ENCODE peak calls at places on chromosome 11, in six cellular contexts. One of them, this sample, is unnamed.

GRCh38 chr11:12284321-12285050 is 92.9 kb upstream of the PARVA start:
- DNase-seq in AG10803: peak
- DNase-seq in HL-60: peak
- DNase-seq in neural crest cell: no peak
- DNase-seq in kidney: no peak
- DNase-seq in AG09319: peak
- DNase-seq in this sample: no peak

GRCh38 chr11:69646493-69647201 is 5.7 kb downstream of the CCND1 start:
- DNase-seq in HL-60: no peak
- DNase-seq in neural crest cell: no peak
- DNase-seq in AG10803: no peak
- DNase-seq in kidney: peak
- DNase-seq in AG09319: no peak
- DNase-seq in this sample: no peak

GRCh38 chr11:10236850-10237249 is 57.2 kb downstream of the SBF2 start:
- DNase-seq in neural crest cell: no peak
- DNase-seq in HL-60: no peak
- DNase-seq in AG09319: no peak
- DNase-seq in AG10803: no peak
- DNase-seq in kidney: no peak
- DNase-seq in this sample: no peak

GRCh38 chr11:78920329-78920728 is 345.7 kb upstream of the NARS2 start:
- DNase-seq in kidney: no peak
- DNase-seq in AG10803: no peak
- DNase-seq in neural crest cell: no peak
- DNase-seq in AG09319: no peak
- DNase-seq in HL-60: no peak
- DNase-seq in this sample: no peak

GRCh38 chr11:83193315-83194283 is at the start of gene ANKRD42:
- DNase-seq in HL-60: peak
- DNase-seq in neural crest cell: peak
- DNase-seq in AG09319: peak
- DNase-seq in kidney: peak
- DNase-seq in AG10803: peak
- DNase-seq in this sample: peak

GRCh38 chr11:14542384-14542783 is 22.2 kb upstream of the PSMA1 start:
- DNase-seq in HL-60: peak
- DNase-seq in kidney: no peak
- DNase-seq in AG10803: no peak
- DNase-seq in AG09319: no peak
- DNase-seq in neural crest cell: no peak
- DNase-seq in this sample: no peak

GRCh38 chr11:101863361-101863760 is 51.4 kb upstream of the CEP126 start:
- DNase-seq in neural crest cell: no peak
- DNase-seq in HL-60: no peak
- DNase-seq in AG09319: no peak
- DNase-seq in AG10803: peak
- DNase-seq in kidney: no peak
- DNase-seq in this sample: peak

GRCh38 chr11:43556269-43556668 is 124.3 kb upstream of the HSD17B12 start:
- DNase-seq in AG09319: no peak
- DNase-seq in neural crest cell: no peak
- DNase-seq in AG10803: no peak
- DNase-seq in kidney: no peak
- DNase-seq in HL-60: no peak
- DNase-seq in this sample: no peak

GRCh38 chr11:101034076-101034475 is 95.5 kb downstream of the PGR start:
- DNase-seq in neural crest cell: no peak
- DNase-seq in kidney: peak
- DNase-seq in AG10803: no peak
- DNase-seq in AG09319: no peak
- DNase-seq in HL-60: no peak
- DNase-seq in this sample: no peak

GRCh38 chr11:117643606-117644300 is 153.3 kb downstream of the DSCAML1 start:
- DNase-seq in HL-60: no peak
- DNase-seq in AG10803: no peak
- DNase-seq in kidney: no peak
- DNase-seq in neural crest cell: no peak
- DNase-seq in AG09319: no peak
- DNase-seq in this sample: no peak

DNA sequence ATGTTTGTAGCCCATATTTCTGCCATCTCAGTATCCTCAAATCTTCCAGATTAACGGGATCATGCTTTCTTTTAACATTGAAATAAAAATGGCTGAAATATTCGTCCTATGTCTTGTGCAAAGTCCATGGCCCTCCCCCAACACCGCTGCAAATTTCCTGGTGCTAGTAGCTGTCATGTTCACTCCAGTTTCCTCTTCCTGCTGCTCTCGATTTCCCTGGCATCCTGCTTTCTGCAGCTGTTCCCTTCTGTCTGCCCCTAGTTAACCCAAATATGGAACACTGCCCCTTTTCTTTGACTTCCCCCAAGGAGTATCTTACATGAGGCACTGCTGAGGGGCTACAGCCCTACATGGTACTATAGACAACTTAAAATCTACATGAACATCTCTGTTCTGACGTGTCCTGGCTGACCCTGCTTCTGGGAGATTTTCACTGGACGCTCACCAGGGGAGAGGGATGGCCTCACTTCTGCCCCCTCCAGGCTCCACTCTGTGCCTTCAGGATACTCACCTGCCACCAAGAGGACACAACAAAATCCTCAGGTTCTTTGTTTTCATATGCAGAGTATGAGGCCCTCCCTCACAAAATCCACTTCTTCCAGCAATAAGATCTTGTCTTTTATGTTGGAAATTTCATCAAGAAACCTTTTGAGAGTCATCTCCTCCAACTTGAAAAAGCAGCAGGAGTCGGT is 29.4 kb upstream of the SCUBE2 start:
- DNase-seq in kidney: no peak
- DNase-seq in HL-60: no peak
- DNase-seq in AG10803: no peak
- DNase-seq in AG09319: no peak
- DNase-seq in neural crest cell: no peak
- DNase-seq in this sample: no peak
- TF ChIP-seq CTCF in kidney: no peak
- TF ChIP-seq CTCF in HL-60: no peak
- TF ChIP-seq CTCF in AG10803: no peak
- TF ChIP-seq CTCF in AG09319: no peak
- TF ChIP-seq CTCF in neural crest cell: peak
- TF ChIP-seq CTCF in this sample: peak

DNA sequence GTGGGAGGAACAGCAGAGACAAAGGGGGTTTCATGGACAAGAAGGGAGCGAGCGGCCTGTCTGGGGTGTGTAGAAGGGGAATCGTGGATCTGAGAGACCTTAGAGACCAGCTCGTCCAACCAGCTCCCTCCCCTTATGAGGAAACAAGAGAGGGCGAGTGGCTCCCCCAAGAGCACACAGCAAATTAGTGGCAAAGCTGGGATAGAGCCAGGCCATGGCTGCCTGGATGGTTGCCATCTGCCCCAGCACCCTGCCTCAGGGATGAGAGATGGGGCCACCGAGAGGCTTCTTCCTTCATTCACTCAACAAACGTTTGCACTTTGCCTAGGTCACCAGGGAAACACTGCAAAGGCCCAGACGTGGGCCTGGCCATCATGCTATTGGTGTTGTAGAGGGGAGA is 4.1 kb downstream of the MAPK8IP1 start:
- DNase-seq in AG09319: no peak
- DNase-seq in neural crest cell: no peak
- DNase-seq in HL-60: no peak
- DNase-seq in AG10803: no peak
- DNase-seq in kidney: no peak
- DNase-seq in this sample: no peak
- TF ChIP-seq CTCF in AG09319: no peak
- TF ChIP-seq CTCF in neural crest cell: no peak
- TF ChIP-seq CTCF in HL-60: no peak
- TF ChIP-seq CTCF in AG10803: no peak
- TF ChIP-seq CTCF in kidney: no peak
- TF ChIP-seq CTCF in this sample: no peak

DNA sequence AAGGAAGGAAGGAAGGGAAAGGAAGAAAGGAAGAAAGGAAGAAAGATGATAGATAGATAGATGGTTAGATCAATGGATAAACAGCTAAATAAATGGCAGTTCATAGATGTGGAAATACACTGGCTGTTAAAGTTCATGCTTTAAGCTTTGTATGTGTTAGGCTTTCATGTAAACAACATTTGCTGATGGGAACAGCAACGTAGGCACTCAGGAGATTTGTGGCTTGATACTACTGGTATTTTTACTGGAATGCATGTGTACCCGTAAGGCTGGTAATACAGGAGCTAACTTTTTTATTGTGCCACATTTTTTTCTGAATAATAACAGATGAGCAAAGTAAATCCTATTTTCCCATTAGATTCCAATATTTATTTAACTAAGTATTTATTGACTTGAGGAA is 85.6 kb downstream of the NCAM1 start:
- DNase-seq in kidney: no peak
- DNase-seq in HL-60: no peak
- DNase-seq in AG09319: no peak
- DNase-seq in AG10803: no peak
- DNase-seq in neural crest cell: no peak
- DNase-seq in this sample: no peak
- TF ChIP-seq CTCF in kidney: no peak
- TF ChIP-seq CTCF in HL-60: no peak
- TF ChIP-seq CTCF in AG09319: no peak
- TF ChIP-seq CTCF in AG10803: no peak
- TF ChIP-seq CTCF in neural crest cell: no peak
- TF ChIP-seq CTCF in this sample: no peak

DNA sequence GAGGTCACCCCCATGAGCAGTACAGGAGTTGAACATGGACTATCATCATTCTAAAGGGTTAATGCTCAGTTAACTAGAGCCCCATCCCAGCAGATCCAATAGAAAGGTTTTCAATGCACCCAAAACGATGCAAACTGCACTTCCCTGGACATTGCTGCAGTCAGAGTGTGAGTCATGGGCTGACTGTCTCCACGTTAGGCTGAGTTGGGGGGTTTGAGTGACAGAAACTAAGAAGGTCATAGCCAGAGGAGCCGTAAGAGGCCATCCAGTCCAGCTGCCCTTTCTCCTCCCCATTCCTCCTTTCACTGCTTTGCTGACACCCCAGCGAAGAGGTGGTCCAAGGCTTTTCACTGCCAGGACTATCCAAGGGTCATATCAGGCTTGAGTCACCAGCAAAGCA is 10.5 kb upstream of the OR2AT4 start:
- DNase-seq in AG10803: no peak
- DNase-seq in AG09319: no peak
- DNase-seq in kidney: no peak
- DNase-seq in HL-60: no peak
- DNase-seq in neural crest cell: no peak
- DNase-seq in this sample: no peak
- TF ChIP-seq CTCF in AG10803: no peak
- TF ChIP-seq CTCF in AG09319: no peak
- TF ChIP-seq CTCF in kidney: no peak
- TF ChIP-seq CTCF in HL-60: no peak
- TF ChIP-seq CTCF in neural crest cell: no peak
- TF ChIP-seq CTCF in this sample: no peak

GRCh38 chr11:17561111-17561415 is 14.0 kb downstream of the OTOG start:
- DNase-seq in kidney: no peak
- DNase-seq in HL-60: no peak
- DNase-seq in neural crest cell: no peak
- DNase-seq in AG10803: no peak
- DNase-seq in AG09319: no peak
- DNase-seq in this sample: no peak

GRCh38 chr11:17563248-17563647 is 16.2 kb downstream of the OTOG start:
- DNase-seq in kidney: peak
- DNase-seq in HL-60: peak
- DNase-seq in AG10803: no peak
- DNase-seq in AG09319: no peak
- DNase-seq in neural crest cell: no peak
- DNase-seq in this sample: no peak

GRCh38 chr11:17561466-17562001 is 14.5 kb downstream of the OTOG start:
- DNase-seq in kidney: peak
- DNase-seq in HL-60: no peak
- DNase-seq in AG10803: no peak
- DNase-seq in neural crest cell: no peak
- DNase-seq in AG09319: no peak
- DNase-seq in this sample: no peak

GRCh38 chr11:17563961-17564686 is 17.1 kb downstream of the OTOG start:
- DNase-seq in HL-60: no peak
- DNase-seq in AG10803: no peak
- DNase-seq in AG09319: no peak
- DNase-seq in kidney: peak
- DNase-seq in neural crest cell: no peak
- DNase-seq in this sample: no peak

DNA sequence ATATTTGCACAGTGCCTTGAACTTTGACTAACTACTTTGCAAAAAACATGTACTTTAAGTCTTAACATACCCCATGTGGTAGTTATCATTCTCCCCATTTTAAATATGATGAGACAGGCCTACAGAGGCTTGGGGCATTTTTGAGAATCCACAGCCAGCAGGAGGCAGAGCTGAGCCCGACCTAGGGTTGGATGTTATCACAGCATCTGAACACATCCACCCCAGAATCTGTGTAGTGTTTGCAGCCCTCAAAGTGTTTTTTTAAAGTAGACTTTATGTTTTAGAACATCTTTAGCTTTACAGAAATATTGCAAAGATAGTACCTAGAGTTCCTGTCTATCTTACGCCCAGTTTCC is 17.6 kb downstream of the OTOG start:
- DNase-seq in neural crest cell: no peak
- DNase-seq in AG09319: no peak
- DNase-seq in HL-60: no peak
- DNase-seq in AG10803: no peak
- DNase-seq in kidney: no peak
- DNase-seq in this sample: no peak
- TF ChIP-seq CTCF in neural crest cell: peak
- TF ChIP-seq CTCF in AG09319: no peak
- TF ChIP-seq CTCF in HL-60: no peak
- TF ChIP-seq CTCF in AG10803: no peak
- TF ChIP-seq CTCF in kidney: no peak
- TF ChIP-seq CTCF in this sample: peak

This sample was measured in HFFc6.